ENCODE peak calls at places on chromosomes 4 and X, in eight cellular contexts. One of them, this sample, is unnamed.

GRCh38 chr4:54439831-54440243 is 210.7 kb downstream of the PDGFRA start:
- DNase-seq in lower lobe of right lung: peak; percentile 47
- DNase-seq in mammary epithelial cell: peak; percentile 47
- DNase-seq in GM23248: peak; percentile 71
- DNase-seq in right lobe of liver: peak; percentile 18
- DNase-seq in heart right ventricle: no peak
- DNase-seq in ovary: peak; percentile 17
- DNase-seq in mesenchymal stem cell: peak; percentile 11
- DNase-seq in this sample: peak; percentile 66

GRCh38 chrX:21384178-21384577 is 10.0 kb downstream of the CNKSR2 start:
- DNase-seq in mesenchymal stem cell: no peak
- DNase-seq in GM23248: no peak
- DNase-seq in heart right ventricle: no peak
- DNase-seq in right lobe of liver: no peak
- DNase-seq in ovary: no peak
- DNase-seq in mammary epithelial cell: no peak
- DNase-seq in lower lobe of right lung: no peak
- DNase-seq in this sample: no peak

GRCh38 chrX:49001521-49002090 is 458 bp downstream of the GRIPAP1 start:
- DNase-seq in mammary epithelial cell: peak; percentile 52
- DNase-seq in lower lobe of right lung: peak; percentile 43
- DNase-seq in ovary: peak; percentile 29
- DNase-seq in GM23248: peak; percentile 50
- DNase-seq in right lobe of liver: no peak
- DNase-seq in mesenchymal stem cell: peak; percentile 57
- DNase-seq in heart right ventricle: no peak
- DNase-seq in this sample: no peak

GRCh38 chr4:103400405-103400804 is 202.3 kb upstream of the CENPE start:
- DNase-seq in mammary epithelial cell: peak; percentile 91
- DNase-seq in ovary: no peak
- DNase-seq in lower lobe of right lung: no peak
- DNase-seq in right lobe of liver: no peak
- DNase-seq in mesenchymal stem cell: peak; percentile 11
- DNase-seq in GM23248: peak; percentile 3
- DNase-seq in heart right ventricle: no peak
- DNase-seq in this sample: no peak

GRCh38 chr4:65316534-65316933 is 353.8 kb downstream of the EPHA5 start:
- DNase-seq in mammary epithelial cell: no peak
- DNase-seq in lower lobe of right lung: no peak
- DNase-seq in GM23248: no peak
- DNase-seq in ovary: no peak
- DNase-seq in mesenchymal stem cell: no peak
- DNase-seq in right lobe of liver: no peak
- DNase-seq in heart right ventricle: no peak
- DNase-seq in this sample: no peak

GRCh38 chr4:7506119-7506518 is 71.4 kb upstream of the PSAPL1 start:
- DNase-seq in heart right ventricle: no peak
- DNase-seq in right lobe of liver: no peak
- DNase-seq in mammary epithelial cell: no peak
- DNase-seq in lower lobe of right lung: no peak
- DNase-seq in mesenchymal stem cell: no peak
- DNase-seq in GM23248: no peak
- DNase-seq in ovary: no peak
- DNase-seq in this sample: no peak

GRCh38 chr4:121278811-121279368 is 101.9 kb downstream of the QRFPR start:
- DNase-seq in right lobe of liver: no peak
- DNase-seq in GM23248: peak; percentile 59
- DNase-seq in mammary epithelial cell: peak; percentile 8
- DNase-seq in heart right ventricle: no peak
- DNase-seq in lower lobe of right lung: no peak
- DNase-seq in mesenchymal stem cell: peak; percentile 21
- DNase-seq in ovary: no peak
- DNase-seq in this sample: no peak

GRCh38 chrX:14529288-14529989 is at the start of gene GLRA2:
- DNase-seq in GM23248: peak; percentile 48
- DNase-seq in right lobe of liver: no peak
- DNase-seq in mammary epithelial cell: peak; percentile 11
- DNase-seq in lower lobe of right lung: no peak
- DNase-seq in ovary: peak; percentile 19
- DNase-seq in heart right ventricle: no peak
- DNase-seq in mesenchymal stem cell: peak; percentile 16
- DNase-seq in this sample: no peak

GRCh38 chrX:69362889-69363288 is 141.2 kb upstream of the NALF2 start:
- DNase-seq in heart right ventricle: no peak
- DNase-seq in ovary: peak; percentile 42
- DNase-seq in mammary epithelial cell: no peak
- DNase-seq in GM23248: peak; percentile 83
- DNase-seq in lower lobe of right lung: no peak
- DNase-seq in right lobe of liver: no peak
- DNase-seq in mesenchymal stem cell: no peak
- DNase-seq in this sample: no peak

GRCh38 chrX:35890699-35891098 is 28.8 kb upstream of the CFAP47 start:
- DNase-seq in heart right ventricle: no peak
- DNase-seq in GM23248: peak; percentile 42
- DNase-seq in mesenchymal stem cell: peak; percentile 50
- DNase-seq in mammary epithelial cell: peak; percentile 35
- DNase-seq in lower lobe of right lung: no peak
- DNase-seq in ovary: no peak
- DNase-seq in right lobe of liver: no peak
- DNase-seq in this sample: no peak

GRCh38 chr4:157172011-157172410 is 48.5 kb upstream of the GRIA2 start:
- DNase-seq in lower lobe of right lung: no peak
- DNase-seq in right lobe of liver: no peak
- DNase-seq in mesenchymal stem cell: no peak
- DNase-seq in mammary epithelial cell: no peak
- DNase-seq in ovary: no peak
- DNase-seq in GM23248: peak; percentile 33
- DNase-seq in heart right ventricle: no peak
- DNase-seq in this sample: no peak

GRCh38 chrX:39854772-39855747 is 242.7 kb downstream of the BCOR start:
- DNase-seq in lower lobe of right lung: no peak
- DNase-seq in heart right ventricle: no peak
- DNase-seq in ovary: no peak
- DNase-seq in mesenchymal stem cell: peak; percentile 25
- DNase-seq in GM23248: no peak
- DNase-seq in mammary epithelial cell: no peak
- DNase-seq in right lobe of liver: no peak
- DNase-seq in this sample: no peak

DNA sequence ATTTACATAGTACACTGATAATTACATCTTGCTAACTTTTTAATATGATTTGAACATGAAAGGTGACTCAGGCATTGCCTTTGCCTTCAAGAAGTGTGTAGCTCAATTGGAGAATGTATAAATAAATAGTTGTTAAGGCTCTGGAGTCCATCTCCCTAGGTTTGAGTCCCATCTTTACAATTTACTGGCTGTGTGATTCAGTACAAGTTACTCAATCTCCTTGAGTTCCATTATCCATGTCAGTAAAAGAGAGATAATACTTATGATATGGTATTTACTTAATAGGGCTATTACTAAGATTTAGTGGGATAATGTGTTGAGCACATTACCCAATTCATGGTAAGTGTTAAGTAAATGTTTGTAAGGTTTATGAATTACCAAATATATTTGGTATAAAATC is 1.9 kb upstream of the FGG start:
- DNase-seq in GM23248: no peak
- DNase-seq in lower lobe of right lung: no peak
- DNase-seq in ovary: no peak
- DNase-seq in mammary epithelial cell: no peak
- DNase-seq in heart right ventricle: no peak
- DNase-seq in right lobe of liver: no peak
- DNase-seq in mesenchymal stem cell: no peak
- DNase-seq in this sample: no peak
- H3K4me1 ChIP-seq in GM23248: no peaks in the 10 kb centered on the region
- H3K4me1 ChIP-seq in lower lobe of right lung: no peaks in the 10 kb centered on the region
- H3K4me1 ChIP-seq in ovary: no peaks in the 10 kb centered on the region
- H3K4me1 ChIP-seq in mammary epithelial cell: no peaks in the 10 kb centered on the region
- H3K4me1 ChIP-seq in heart right ventricle: no peaks in the 10 kb centered on the region
- H3K4me1 ChIP-seq in right lobe of liver: peaks cover 45% of the 10 kb centered on the region
- H3K4me1 ChIP-seq in mesenchymal stem cell: peaks cover 2% of the 10 kb centered on the region
- H3K4me1 ChIP-seq in this sample: no peaks in the 10 kb centered on the region

GRCh38 chr4:24057915-24058559 is 168.2 kb upstream of the PPARGC1A start:
- DNase-seq in GM23248: no peak
- DNase-seq in mesenchymal stem cell: no peak
- DNase-seq in heart right ventricle: no peak
- DNase-seq in right lobe of liver: peak; percentile 52
- DNase-seq in lower lobe of right lung: no peak
- DNase-seq in mammary epithelial cell: no peak
- DNase-seq in ovary: no peak
- DNase-seq in this sample: no peak

GRCh38 chr4:24053906-24054305 is 164.1 kb upstream of the PPARGC1A start:
- DNase-seq in lower lobe of right lung: no peak
- DNase-seq in ovary: no peak
- DNase-seq in right lobe of liver: no peak
- DNase-seq in mesenchymal stem cell: peak; percentile 41
- DNase-seq in mammary epithelial cell: no peak
- DNase-seq in heart right ventricle: no peak
- DNase-seq in GM23248: peak; percentile 12
- DNase-seq in this sample: no peak

GRCh38 chr4:24055623-24056022 is 165.8 kb upstream of the PPARGC1A start:
- DNase-seq in heart right ventricle: no peak
- DNase-seq in GM23248: no peak
- DNase-seq in lower lobe of right lung: no peak
- DNase-seq in mesenchymal stem cell: no peak
- DNase-seq in mammary epithelial cell: no peak
- DNase-seq in right lobe of liver: no peak
- DNase-seq in ovary: no peak
- DNase-seq in this sample: no peak

GRCh38 chr4:24054910-24055309 is 165.1 kb upstream of the PPARGC1A start:
- DNase-seq in GM23248: no peak
- DNase-seq in mesenchymal stem cell: no peak
- DNase-seq in mammary epithelial cell: no peak
- DNase-seq in lower lobe of right lung: no peak
- DNase-seq in ovary: no peak
- DNase-seq in right lobe of liver: no peak
- DNase-seq in heart right ventricle: no peak
- DNase-seq in this sample: no peak

GRCh38 chr4:24056258-24056657 is 166.4 kb upstream of the PPARGC1A start:
- DNase-seq in GM23248: no peak
- DNase-seq in mammary epithelial cell: no peak
- DNase-seq in lower lobe of right lung: no peak
- DNase-seq in ovary: no peak
- DNase-seq in heart right ventricle: no peak
- DNase-seq in right lobe of liver: no peak
- DNase-seq in mesenchymal stem cell: no peak
- DNase-seq in this sample: no peak
- H3K27me3 ChIP-seq in GM23248: no peaks in the 10 kb centered on the region
- H3K27me3 ChIP-seq in mammary epithelial cell: no peaks in the 10 kb centered on the region
- H3K27me3 ChIP-seq in lower lobe of right lung: no peaks in the 10 kb centered on the region
- H3K27me3 ChIP-seq in ovary: no peaks in the 10 kb centered on the region
- H3K27me3 ChIP-seq in heart right ventricle: no peaks in the 10 kb centered on the region
- H3K27me3 ChIP-seq in right lobe of liver: no peaks in the 10 kb centered on the region
- H3K27me3 ChIP-seq in mesenchymal stem cell: no peaks in the 10 kb centered on the region
- H3K27me3 ChIP-seq in this sample: no peaks in the 10 kb centered on the region

DNA sequence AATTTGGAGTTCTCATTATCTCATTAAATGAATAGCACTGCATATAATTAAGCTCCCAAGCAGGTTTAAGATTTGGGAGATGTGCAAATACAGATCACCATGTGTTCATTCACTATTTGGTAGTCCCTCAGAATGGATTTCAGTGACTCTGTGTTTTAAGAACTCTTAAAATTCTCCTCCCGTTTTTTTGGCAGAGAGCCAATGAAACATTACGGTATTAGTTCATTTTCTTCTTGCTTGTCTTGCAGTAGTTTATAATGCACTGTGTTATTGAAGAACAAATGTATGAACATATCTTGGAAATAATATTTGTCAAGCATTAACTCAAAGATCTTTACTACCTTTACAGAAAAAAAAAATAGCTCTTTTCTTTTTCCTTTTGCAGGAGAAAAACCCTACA is 32.7 kb downstream of the KLF3 start:
- DNase-seq in mesenchymal stem cell: no peak
- DNase-seq in lower lobe of right lung: no peak
- DNase-seq in right lobe of liver: no peak
- DNase-seq in mammary epithelial cell: no peak
- DNase-seq in ovary: no peak
- DNase-seq in heart right ventricle: no peak
- DNase-seq in GM23248: peak; percentile 34
- DNase-seq in this sample: no peak
- H3K36me3 ChIP-seq in mesenchymal stem cell: peaks cover 78% of the 10 kb centered on the region
- H3K36me3 ChIP-seq in lower lobe of right lung: peaks cover 80% of the 10 kb centered on the region
- H3K36me3 ChIP-seq in right lobe of liver: peaks cover 62% of the 10 kb centered on the region
- H3K36me3 ChIP-seq in mammary epithelial cell: peaks cover 49% of the 10 kb centered on the region
- H3K36me3 ChIP-seq in ovary: no peaks in the 10 kb centered on the region
- H3K36me3 ChIP-seq in heart right ventricle: no peaks in the 10 kb centered on the region
- H3K36me3 ChIP-seq in GM23248: peaks cover 72% of the 10 kb centered on the region
- H3K36me3 ChIP-seq in this sample: peaks cover 52% of the 10 kb centered on the region

DNA sequence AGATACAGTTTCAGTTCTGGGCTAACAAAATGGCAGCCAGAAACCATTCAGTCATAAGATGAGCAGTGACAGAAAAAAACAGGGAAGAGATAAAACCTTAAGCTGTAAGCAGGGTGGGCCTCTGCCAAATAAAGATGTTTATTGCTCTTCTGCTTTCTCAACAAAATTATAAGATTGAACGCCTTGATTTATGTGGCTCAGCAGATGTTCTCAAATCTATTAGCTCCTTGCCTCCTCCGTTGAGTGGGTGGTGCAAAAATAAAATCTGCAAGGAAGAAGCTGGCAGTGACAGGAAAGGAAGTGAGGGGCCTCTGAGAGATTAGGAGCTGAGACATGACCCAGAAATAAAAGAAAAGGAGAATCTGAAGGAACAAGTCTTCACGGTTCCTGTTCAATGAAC is 206.6 kb downstream of the PTTG2 start:
- DNase-seq in GM23248: no peak
- DNase-seq in ovary: no peak
- DNase-seq in mammary epithelial cell: no peak
- DNase-seq in right lobe of liver: no peak
- DNase-seq in lower lobe of right lung: no peak
- DNase-seq in heart right ventricle: no peak
- DNase-seq in mesenchymal stem cell: no peak
- DNase-seq in this sample: no peak
- H3K4me1 ChIP-seq in GM23248: peaks cover 22% of the 10 kb centered on the region
- H3K4me1 ChIP-seq in ovary: peaks cover 3% of the 10 kb centered on the region
- H3K4me1 ChIP-seq in mammary epithelial cell: peaks cover 25% of the 10 kb centered on the region
- H3K4me1 ChIP-seq in right lobe of liver: peaks cover 25% of the 10 kb centered on the region
- H3K4me1 ChIP-seq in lower lobe of right lung: peaks cover 4% of the 10 kb centered on the region
- H3K4me1 ChIP-seq in heart right ventricle: peaks cover 10% of the 10 kb centered on the region
- H3K4me1 ChIP-seq in mesenchymal stem cell: peaks cover 6% of the 10 kb centered on the region
- H3K4me1 ChIP-seq in this sample: no peaks in the 10 kb centered on the region